ENCODE peak calls at places on chromosomes 2 and 18, in six cellular contexts. One of them, this sample, is unnamed.

GRCh38 chr2:220665108-220665471 is 907.0 kb downstream of the EPHA4 start:
- DNase-seq in CD8-positive, alpha-beta T cell: no peak
- DNase-seq in HAP-1: no peak
- DNase-seq in right cardiac atrium: no peak
- DNase-seq in CD8-positive, alpha-beta memory T cell: no peak
- DNase-seq in transverse colon: no peak
- DNase-seq in this sample: no peak

GRCh38 chr2:40352321-40353099 is 99.4 kb downstream of the SLC8A1 start:
- DNase-seq in transverse colon: no peak
- DNase-seq in HAP-1: no peak
- DNase-seq in CD8-positive, alpha-beta memory T cell: no peak
- DNase-seq in right cardiac atrium: no peak
- DNase-seq in CD8-positive, alpha-beta T cell: no peak
- DNase-seq in this sample: no peak

GRCh38 chr2:164785447-164785846 is 56.2 kb downstream of the COBLL1 start:
- DNase-seq in CD8-positive, alpha-beta T cell: no peak
- DNase-seq in HAP-1: no peak
- DNase-seq in transverse colon: no peak
- DNase-seq in CD8-positive, alpha-beta memory T cell: no peak
- DNase-seq in right cardiac atrium: no peak
- DNase-seq in this sample: no peak

GRCh38 chr2:134359367-134360081 is 105.7 kb downstream of the MGAT5 start:
- DNase-seq in transverse colon: peak; percentile 50
- DNase-seq in CD8-positive, alpha-beta T cell: no peak
- DNase-seq in right cardiac atrium: no peak
- DNase-seq in CD8-positive, alpha-beta memory T cell: no peak
- DNase-seq in HAP-1: no peak
- DNase-seq in this sample: no peak

GRCh38 chr2:130393318-130393910 is 37.6 kb downstream of the PTPN18 start:
- DNase-seq in CD8-positive, alpha-beta memory T cell: no peak
- DNase-seq in CD8-positive, alpha-beta T cell: no peak
- DNase-seq in HAP-1: no peak
- DNase-seq in right cardiac atrium: no peak
- DNase-seq in transverse colon: no peak
- DNase-seq in this sample: no peak

GRCh38 chr2:120716641-120717585 is 18.8 kb upstream of the GLI2 start:
- DNase-seq in CD8-positive, alpha-beta memory T cell: no peak
- DNase-seq in transverse colon: no peak
- DNase-seq in right cardiac atrium: no peak
- DNase-seq in CD8-positive, alpha-beta T cell: no peak
- DNase-seq in HAP-1: no peak
- DNase-seq in this sample: no peak

GRCh38 chr2:234029150-234029733 is 21.3 kb upstream of the SPP2 start:
- DNase-seq in HAP-1: no peak
- DNase-seq in CD8-positive, alpha-beta memory T cell: no peak
- DNase-seq in right cardiac atrium: no peak
- DNase-seq in CD8-positive, alpha-beta T cell: no peak
- DNase-seq in transverse colon: no peak
- DNase-seq in this sample: no peak

GRCh38 chr2:32977228-32977758 is 30.5 kb downstream of the LTBP1 start:
- DNase-seq in HAP-1: no peak
- DNase-seq in CD8-positive, alpha-beta memory T cell: no peak
- DNase-seq in CD8-positive, alpha-beta T cell: no peak
- DNase-seq in transverse colon: peak; percentile 96
- DNase-seq in right cardiac atrium: peak; percentile 88
- DNase-seq in this sample: no peak

GRCh38 chr18:24656571-24656971 is 196.1 kb downstream of the HRH4 start:
- DNase-seq in transverse colon: no peak
- DNase-seq in CD8-positive, alpha-beta memory T cell: no peak
- DNase-seq in HAP-1: no peak
- DNase-seq in CD8-positive, alpha-beta T cell: no peak
- DNase-seq in right cardiac atrium: no peak
- DNase-seq in this sample: no peak

GRCh38 chr2:2026252-2026831 is 282.0 kb upstream of the PXDN start:
- DNase-seq in HAP-1: no peak
- DNase-seq in CD8-positive, alpha-beta T cell: no peak
- DNase-seq in transverse colon: peak; percentile 33
- DNase-seq in CD8-positive, alpha-beta memory T cell: no peak
- DNase-seq in right cardiac atrium: peak; percentile 53
- DNase-seq in this sample: peak; percentile 79

GRCh38 chr2:5978352-5978751 is 286.2 kb downstream of the SOX11 start:
- DNase-seq in right cardiac atrium: no peak
- DNase-seq in transverse colon: no peak
- DNase-seq in CD8-positive, alpha-beta memory T cell: no peak
- DNase-seq in CD8-positive, alpha-beta T cell: no peak
- DNase-seq in HAP-1: no peak
- DNase-seq in this sample: no peak

GRCh38 chr18:50280707-50281294 is 522 bp downstream of the MBD1 start:
- DNase-seq in CD8-positive, alpha-beta memory T cell: no peak
- DNase-seq in HAP-1: no peak
- DNase-seq in CD8-positive, alpha-beta T cell: no peak
- DNase-seq in right cardiac atrium: no peak
- DNase-seq in transverse colon: no peak
- DNase-seq in this sample: no peak

GRCh38 chr2:96805026-96805425 is 11.0 kb upstream of the CNNM3 start:
- DNase-seq in CD8-positive, alpha-beta memory T cell: no peak
- DNase-seq in CD8-positive, alpha-beta T cell: no peak
- DNase-seq in HAP-1: no peak
- DNase-seq in transverse colon: no peak
- DNase-seq in right cardiac atrium: no peak
- DNase-seq in this sample: no peak

GRCh38 chr2:152929628-152930027 is 211.2 kb downstream of the ARL6IP6 start:
- DNase-seq in transverse colon: no peak
- DNase-seq in CD8-positive, alpha-beta memory T cell: no peak
- DNase-seq in CD8-positive, alpha-beta T cell: no peak
- DNase-seq in right cardiac atrium: no peak
- DNase-seq in HAP-1: no peak
- DNase-seq in this sample: no peak

GRCh38 chr2:65730186-65730585 is 297.8 kb upstream of the SPRED2 start:
- DNase-seq in right cardiac atrium: no peak
- DNase-seq in CD8-positive, alpha-beta T cell: no peak
- DNase-seq in CD8-positive, alpha-beta memory T cell: no peak
- DNase-seq in HAP-1: no peak
- DNase-seq in transverse colon: no peak
- DNase-seq in this sample: no peak

GRCh38 chr2:176124358-176125214 is 2.1 kb downstream of the HOXD9 start:
- DNase-seq in right cardiac atrium: no peak
- DNase-seq in HAP-1: no peak
- DNase-seq in transverse colon: no peak
- DNase-seq in CD8-positive, alpha-beta memory T cell: no peak
- DNase-seq in CD8-positive, alpha-beta T cell: no peak
- DNase-seq in this sample: peak; percentile 72
- H3K4me1 ChIP-seq in right cardiac atrium: peaks cover 9% of the 10 kb centered on the region
- H3K4me1 ChIP-seq in HAP-1: peaks cover 4% of the 10 kb centered on the region
- H3K4me1 ChIP-seq in transverse colon: peaks cover 34% of the 10 kb centered on the region
- H3K4me1 ChIP-seq in CD8-positive, alpha-beta memory T cell: peaks cover 14% of the 10 kb centered on the region
- H3K4me1 ChIP-seq in CD8-positive, alpha-beta T cell: peaks cover 29% of the 10 kb centered on the region
- H3K4me1 ChIP-seq in this sample: no peaks in the 10 kb centered on the region

GRCh38 chr2:12317286-12317685 is 399.4 kb upstream of the TRIB2 start:
- DNase-seq in transverse colon: no peak
- DNase-seq in CD8-positive, alpha-beta T cell: no peak
- DNase-seq in HAP-1: no peak
- DNase-seq in right cardiac atrium: no peak
- DNase-seq in CD8-positive, alpha-beta memory T cell: no peak
- DNase-seq in this sample: no peak
- H3K4me1 ChIP-seq in transverse colon: peaks cover 40% of the 10 kb centered on the region
- H3K4me1 ChIP-seq in CD8-positive, alpha-beta T cell: peaks cover 16% of the 10 kb centered on the region
- H3K4me1 ChIP-seq in HAP-1: no peaks in the 10 kb centered on the region
- H3K4me1 ChIP-seq in right cardiac atrium: peaks cover 1% of the 10 kb centered on the region
- H3K4me1 ChIP-seq in CD8-positive, alpha-beta memory T cell: peaks cover 13% of the 10 kb centered on the region
- H3K4me1 ChIP-seq in this sample: no peaks in the 10 kb centered on the region

DNA sequence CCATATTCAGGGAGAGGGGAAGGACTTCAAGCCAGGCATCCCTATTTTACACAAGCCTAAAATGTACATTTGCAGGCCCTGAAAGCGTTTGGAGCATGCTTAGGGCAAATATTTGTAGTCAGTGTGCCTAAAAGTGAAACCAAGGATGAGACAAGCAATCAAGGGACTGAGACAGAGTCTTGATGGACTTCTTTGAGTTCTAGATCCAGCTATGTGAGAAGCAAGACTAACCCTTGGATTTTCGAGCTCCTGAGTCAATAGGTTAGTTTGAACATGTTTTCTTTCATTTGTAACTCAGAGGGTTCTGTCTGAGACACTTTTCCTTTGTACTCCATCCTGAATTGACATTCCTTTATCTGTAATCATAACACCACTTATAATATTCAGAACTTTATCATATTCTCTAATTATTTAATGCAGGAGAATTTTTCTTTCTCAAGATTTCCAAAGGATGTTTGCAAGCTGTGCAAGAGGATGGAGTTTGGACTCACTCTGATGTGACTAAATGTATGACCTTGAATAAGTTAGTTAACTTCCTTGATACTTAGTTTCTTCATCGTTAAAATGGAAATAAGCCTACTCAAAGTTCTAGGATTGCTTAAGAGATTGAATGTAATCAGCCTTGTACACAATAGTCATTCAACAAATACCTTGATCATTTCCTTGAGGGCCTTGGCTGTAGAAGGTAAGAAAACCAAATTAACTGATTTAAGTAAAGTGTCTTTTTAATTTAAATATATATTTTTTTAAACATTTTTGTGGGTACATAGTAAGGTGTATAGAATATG is 1237.8 kb upstream of the ZEB2 start:
- DNase-seq in CD8-positive, alpha-beta T cell: no peak
- DNase-seq in right cardiac atrium: no peak
- DNase-seq in transverse colon: no peak
- DNase-seq in CD8-positive, alpha-beta memory T cell: no peak
- DNase-seq in HAP-1: no peak
- DNase-seq in this sample: no peak
- H3K4me1 ChIP-seq in CD8-positive, alpha-beta T cell: no peaks in the 10 kb centered on the region
- H3K4me1 ChIP-seq in right cardiac atrium: peaks cover 4% of the 10 kb centered on the region
- H3K4me1 ChIP-seq in transverse colon: no peaks in the 10 kb centered on the region
- H3K4me1 ChIP-seq in CD8-positive, alpha-beta memory T cell: no peaks in the 10 kb centered on the region
- H3K4me1 ChIP-seq in HAP-1: no peaks in the 10 kb centered on the region
- H3K4me1 ChIP-seq in this sample: peaks cover 18% of the 10 kb centered on the region

DNA sequence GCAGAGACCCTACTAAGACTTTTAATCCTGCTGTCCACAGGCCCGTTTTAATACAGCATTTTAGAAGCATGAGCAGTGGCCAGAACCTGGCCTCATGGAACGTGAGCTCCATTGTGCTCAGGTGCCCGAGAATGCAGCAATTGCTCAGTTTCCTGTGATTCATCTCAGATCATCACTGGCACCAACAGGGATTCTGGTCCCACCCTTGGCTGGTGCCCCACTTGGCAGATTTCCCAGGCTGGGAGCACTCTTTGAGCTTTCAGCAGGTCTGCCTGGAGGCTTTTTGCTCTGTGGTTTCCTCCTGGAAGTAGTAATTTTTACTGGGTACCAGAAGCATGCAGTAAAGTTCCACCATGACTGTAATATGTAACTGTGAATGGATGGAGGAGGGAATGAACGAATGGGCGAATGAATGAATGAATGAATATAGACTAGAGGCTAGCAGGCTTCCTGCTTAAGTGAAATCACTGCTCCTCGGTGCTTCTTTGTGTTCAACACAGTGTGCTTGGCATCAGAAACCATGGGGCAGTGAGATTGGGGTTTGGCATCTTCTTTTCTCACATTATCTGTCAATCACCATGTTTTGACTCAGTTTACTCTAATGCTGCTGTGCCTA is 312.9 kb downstream of the PRKCE start:
- DNase-seq in HAP-1: no peak
- DNase-seq in CD8-positive, alpha-beta T cell: no peak
- DNase-seq in right cardiac atrium: peak; percentile 85
- DNase-seq in transverse colon: peak; percentile 94
- DNase-seq in CD8-positive, alpha-beta memory T cell: no peak
- DNase-seq in this sample: peak; percentile 68
- H3K4me1 ChIP-seq in HAP-1: no peaks in the 10 kb centered on the region
- H3K4me1 ChIP-seq in CD8-positive, alpha-beta T cell: peaks cover 9% of the 10 kb centered on the region
- H3K4me1 ChIP-seq in right cardiac atrium: peaks cover 17% of the 10 kb centered on the region
- H3K4me1 ChIP-seq in transverse colon: peaks cover 54% of the 10 kb centered on the region
- H3K4me1 ChIP-seq in CD8-positive, alpha-beta memory T cell: peaks cover 10% of the 10 kb centered on the region
- H3K4me1 ChIP-seq in this sample: peaks cover 29% of the 10 kb centered on the region

DNA sequence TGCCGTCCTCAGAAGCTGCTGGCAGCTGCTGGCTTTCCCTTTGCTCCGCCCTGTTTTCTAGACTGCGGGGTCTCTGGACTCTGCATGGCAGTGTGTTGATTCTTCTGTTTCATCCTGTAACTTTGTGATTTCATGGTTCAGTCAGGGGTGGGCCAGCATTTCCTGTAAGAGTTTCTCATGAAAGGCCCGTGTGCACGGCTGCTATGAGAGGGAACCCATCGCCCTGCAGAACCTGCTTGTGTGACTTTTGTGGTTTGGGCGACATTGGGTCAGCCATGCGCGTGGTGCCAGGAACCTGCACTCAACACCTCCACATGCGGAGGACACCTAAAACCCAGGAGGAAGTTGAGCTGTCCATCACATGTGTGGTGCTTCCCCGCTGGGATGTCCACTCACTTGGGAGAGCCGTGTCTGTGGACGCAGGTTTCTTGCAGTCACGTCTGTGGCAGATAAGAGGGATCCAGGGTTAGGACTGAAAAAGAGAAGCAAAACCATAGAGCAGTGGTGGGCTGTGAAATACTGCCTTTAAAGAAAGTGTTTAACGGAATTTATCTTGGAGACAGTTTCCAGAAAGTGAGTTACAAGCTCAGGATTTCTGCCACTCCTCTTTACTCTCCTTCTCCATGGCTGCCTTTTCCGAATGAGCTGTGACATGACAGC is 167.3 kb upstream of the ALKAL2 start:
- DNase-seq in CD8-positive, alpha-beta memory T cell: no peak
- DNase-seq in transverse colon: no peak
- DNase-seq in right cardiac atrium: no peak
- DNase-seq in CD8-positive, alpha-beta T cell: no peak
- DNase-seq in HAP-1: no peak
- DNase-seq in this sample: no peak
- H3K4me1 ChIP-seq in CD8-positive, alpha-beta memory T cell: peaks cover 11% of the 10 kb centered on the region
- H3K4me1 ChIP-seq in transverse colon: no peaks in the 10 kb centered on the region
- H3K4me1 ChIP-seq in right cardiac atrium: no peaks in the 10 kb centered on the region
- H3K4me1 ChIP-seq in CD8-positive, alpha-beta T cell: peaks cover 21% of the 10 kb centered on the region
- H3K4me1 ChIP-seq in HAP-1: peaks cover 4% of the 10 kb centered on the region
- H3K4me1 ChIP-seq in this sample: no peaks in the 10 kb centered on the region

This sample was measured in left lung.